ENCODE peak calls at places on chromosomes 11 and 22, in nine cellular contexts. One of them, this sample, is unnamed.

GRCh38 chr11:73983764-73984543 is 1.3 kb upstream of the UCP2 start:
- DNase-seq in colonic mucosa: no peak
- DNase-seq in lung: no peak
- DNase-seq in AG04450: no peak
- DNase-seq in left lung: no peak
- DNase-seq in psoas muscle: peak; percentile 43
- DNase-seq in H1: no peak
- DNase-seq in upper lobe of left lung: peak; percentile 10
- DNase-seq in lower lobe of right lung: no peak
- DNase-seq in this sample: no peak

GRCh38 chr11:43712676-43713075 is 32.1 kb downstream of the HSD17B12 start:
- DNase-seq in colonic mucosa: no peak
- DNase-seq in lung: no peak
- DNase-seq in AG04450: peak; percentile 34
- DNase-seq in left lung: no peak
- DNase-seq in psoas muscle: no peak
- DNase-seq in H1: no peak
- DNase-seq in upper lobe of left lung: no peak
- DNase-seq in lower lobe of right lung: no peak
- DNase-seq in this sample: no peak

GRCh38 chr11:74784234-74784633 is 35.6 kb downstream of the RNF169 start:
- DNase-seq in colonic mucosa: no peak
- DNase-seq in lung: no peak
- DNase-seq in AG04450: no peak
- DNase-seq in left lung: no peak
- DNase-seq in psoas muscle: no peak
- DNase-seq in H1: no peak
- DNase-seq in upper lobe of left lung: no peak
- DNase-seq in lower lobe of right lung: no peak
- DNase-seq in this sample: no peak

GRCh38 chr11:108591893-108592292 is 1.7 kb downstream of the EXPH5 start:
- DNase-seq in colonic mucosa: peak; percentile 78
- DNase-seq in lung: no peak
- DNase-seq in AG04450: no peak
- DNase-seq in left lung: no peak
- DNase-seq in psoas muscle: no peak
- DNase-seq in H1: no peak
- DNase-seq in upper lobe of left lung: peak; percentile 26
- DNase-seq in lower lobe of right lung: no peak
- DNase-seq in this sample: no peak

GRCh38 chr22:20495861-20496681 is 476 bp upstream of the KLHL22 start:
- DNase-seq in colonic mucosa: peak; percentile 90
- DNase-seq in lung: peak; percentile 90
- DNase-seq in AG04450: peak; percentile 49
- DNase-seq in left lung: peak; percentile 99
- DNase-seq in psoas muscle: peak; percentile 95
- DNase-seq in H1: peak; percentile 93
- DNase-seq in upper lobe of left lung: peak; percentile 93
- DNase-seq in lower lobe of right lung: peak; percentile 94
- DNase-seq in this sample: peak; percentile 88

GRCh38 chr11:132501356-132501755 is 1030.9 kb downstream of the OPCML start:
- DNase-seq in colonic mucosa: no peak
- DNase-seq in lung: no peak
- DNase-seq in AG04450: no peak
- DNase-seq in left lung: no peak
- DNase-seq in psoas muscle: no peak
- DNase-seq in H1: no peak
- DNase-seq in upper lobe of left lung: no peak
- DNase-seq in lower lobe of right lung: no peak
- DNase-seq in this sample: no peak

GRCh38 chr11:105220175-105220574 is 80.6 kb upstream of the CARD18 start:
- DNase-seq in colonic mucosa: no peak
- DNase-seq in lung: no peak
- DNase-seq in AG04450: no peak
- DNase-seq in left lung: no peak
- DNase-seq in psoas muscle: no peak
- DNase-seq in H1: no peak
- DNase-seq in upper lobe of left lung: no peak
- DNase-seq in lower lobe of right lung: no peak
- DNase-seq in this sample: no peak

GRCh38 chr11:119772581-119772980 is 43.6 kb upstream of the NECTIN1 start:
- DNase-seq in colonic mucosa: no peak
- DNase-seq in lung: no peak
- DNase-seq in AG04450: no peak
- DNase-seq in left lung: no peak
- DNase-seq in psoas muscle: peak; percentile 1
- DNase-seq in H1: no peak
- DNase-seq in upper lobe of left lung: no peak
- DNase-seq in lower lobe of right lung: no peak
- DNase-seq in this sample: no peak

GRCh38 chr11:44627911-44628729 is 62.7 kb downstream of the CD82 start:
- DNase-seq in colonic mucosa: peak; percentile 60
- DNase-seq in lung: peak; percentile 46
- DNase-seq in AG04450: no peak
- DNase-seq in left lung: no peak
- DNase-seq in psoas muscle: peak; percentile 87
- DNase-seq in H1: no peak
- DNase-seq in upper lobe of left lung: peak; percentile 63
- DNase-seq in lower lobe of right lung: peak; percentile 70
- DNase-seq in this sample: no peak

GRCh38 chr11:117518455-117518854 is 190.8 kb downstream of the CEP164 start:
- DNase-seq in colonic mucosa: no peak
- DNase-seq in lung: no peak
- DNase-seq in AG04450: no peak
- DNase-seq in left lung: no peak
- DNase-seq in psoas muscle: no peak
- DNase-seq in H1: no peak
- DNase-seq in upper lobe of left lung: no peak
- DNase-seq in lower lobe of right lung: no peak
- DNase-seq in this sample: no peak

GRCh38 chr11:128235958-128236357 is 351.4 kb downstream of the ETS1 start:
- DNase-seq in colonic mucosa: no peak
- DNase-seq in lung: no peak
- DNase-seq in AG04450: no peak
- DNase-seq in left lung: no peak
- DNase-seq in psoas muscle: no peak
- DNase-seq in H1: no peak
- DNase-seq in upper lobe of left lung: no peak
- DNase-seq in lower lobe of right lung: no peak
- DNase-seq in this sample: no peak

GRCh38 chr11:79414644-79415317 is 26.0 kb downstream of the TENM4 start:
- DNase-seq in colonic mucosa: no peak
- DNase-seq in lung: no peak
- DNase-seq in AG04450: peak; percentile 59
- DNase-seq in left lung: no peak
- DNase-seq in psoas muscle: peak; percentile 55
- DNase-seq in H1: no peak
- DNase-seq in upper lobe of left lung: no peak
- DNase-seq in lower lobe of right lung: no peak
- DNase-seq in this sample: no peak

GRCh38 chr11:72144807-72145565 is 9.5 kb downstream of the FOLR3 start:
- DNase-seq in colonic mucosa: no peak
- DNase-seq in lung: no peak
- DNase-seq in AG04450: peak; percentile 76
- DNase-seq in left lung: no peak
- DNase-seq in psoas muscle: no peak
- DNase-seq in H1: no peak
- DNase-seq in upper lobe of left lung: no peak
- DNase-seq in lower lobe of right lung: no peak
- DNase-seq in this sample: no peak

GRCh38 chr22:39936523-39937145 is 23.6 kb upstream of the TMA7B start:
- DNase-seq in colonic mucosa: no peak
- DNase-seq in lung: no peak
- DNase-seq in AG04450: no peak
- DNase-seq in left lung: no peak
- DNase-seq in psoas muscle: no peak
- DNase-seq in H1: no peak
- DNase-seq in upper lobe of left lung: no peak
- DNase-seq in lower lobe of right lung: no peak
- DNase-seq in this sample: no peak

GRCh38 chr11:45091563-45092392 is 54.7 kb upstream of the PRDM11 start:
- DNase-seq in colonic mucosa: no peak
- DNase-seq in lung: no peak
- DNase-seq in AG04450: no peak
- DNase-seq in left lung: no peak
- DNase-seq in psoas muscle: no peak
- DNase-seq in H1: peak; percentile 77
- DNase-seq in upper lobe of left lung: no peak
- DNase-seq in lower lobe of right lung: no peak
- DNase-seq in this sample: no peak

GRCh38 chr11:60765355-60765754 is 8.7 kb downstream of the MS4A15 start:
- DNase-seq in colonic mucosa: no peak
- DNase-seq in lung: no peak
- DNase-seq in AG04450: no peak
- DNase-seq in left lung: no peak
- DNase-seq in psoas muscle: no peak
- DNase-seq in H1: no peak
- DNase-seq in upper lobe of left lung: peak; percentile 3
- DNase-seq in lower lobe of right lung: no peak
- DNase-seq in this sample: no peak
- H3K27ac ChIP-seq in colonic mucosa: no peak overlapping the region
- H3K27ac ChIP-seq in lung: no peak overlapping the region
- H3K27ac ChIP-seq in AG04450: no peak overlapping the region
- H3K27ac ChIP-seq in left lung: no peak overlapping the region
- H3K27ac ChIP-seq in psoas muscle: no peak overlapping the region
- H3K27ac ChIP-seq in H1: no peak overlapping the region
- H3K27ac ChIP-seq in upper lobe of left lung: no peak overlapping the region
- H3K27ac ChIP-seq in lower lobe of right lung: no peak overlapping the region
- H3K27ac ChIP-seq in this sample: no peak overlapping the region

DNA sequence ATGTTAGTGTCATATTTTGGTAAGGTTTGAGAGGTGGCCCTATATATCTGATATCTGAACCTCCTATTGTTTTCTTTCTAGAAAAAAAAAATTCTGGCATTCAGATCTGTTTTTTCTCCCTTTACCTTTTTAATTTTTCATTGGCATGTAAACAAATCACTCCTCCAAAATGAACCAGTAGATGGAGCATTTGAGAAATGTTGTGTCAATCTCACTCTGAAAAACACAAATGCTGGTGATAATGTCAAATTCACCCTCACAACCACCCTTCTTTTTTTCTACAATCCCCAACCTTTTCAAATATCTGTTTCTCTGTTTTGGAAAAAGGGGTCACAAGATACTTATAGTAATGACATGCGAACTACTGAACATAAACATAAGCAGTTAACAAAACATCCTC is 9.1 kb downstream of the GUCY1A2 start:
- DNase-seq in colonic mucosa: no peak
- DNase-seq in lung: no peak
- DNase-seq in AG04450: no peak
- DNase-seq in left lung: no peak
- DNase-seq in psoas muscle: no peak
- DNase-seq in H1: no peak
- DNase-seq in upper lobe of left lung: no peak
- DNase-seq in lower lobe of right lung: no peak
- DNase-seq in this sample: no peak
- TF ChIP-seq CTCF in colonic mucosa: no peak
- TF ChIP-seq CTCF in lung: no peak
- TF ChIP-seq CTCF in AG04450: no peak
- TF ChIP-seq CTCF in left lung: no peak
- TF ChIP-seq CTCF in psoas muscle: no peak
- TF ChIP-seq CTCF in H1: no peak
- TF ChIP-seq CTCF in upper lobe of left lung: no peak
- TF ChIP-seq CTCF in lower lobe of right lung: no peak
- TF ChIP-seq CTCF in this sample: no peak

DNA sequence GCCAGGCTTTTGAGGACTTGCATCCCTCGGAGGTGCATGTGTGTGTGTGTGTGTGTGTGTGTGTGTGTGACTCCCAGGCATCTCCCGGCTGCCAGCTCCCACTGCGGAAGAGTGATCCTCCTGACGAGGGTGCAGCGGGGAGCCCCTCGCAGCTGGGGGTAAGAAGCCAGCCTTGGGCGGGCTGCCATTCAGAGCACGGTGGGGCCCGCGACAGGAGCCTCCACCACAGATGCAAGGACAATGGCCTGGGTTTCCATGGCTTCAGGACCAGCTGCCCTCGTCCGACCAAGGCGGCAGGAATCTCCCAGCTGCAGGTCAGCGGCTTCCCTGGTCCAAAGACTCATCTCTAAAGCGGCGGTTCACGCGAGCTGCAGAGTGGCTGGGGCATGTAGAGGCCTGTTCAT is 908.5 kb downstream of the BRD1 start:
- DNase-seq in colonic mucosa: no peak
- DNase-seq in lung: no peak
- DNase-seq in AG04450: no peak
- DNase-seq in left lung: no peak
- DNase-seq in psoas muscle: no peak
- DNase-seq in H1: peak; percentile 41
- DNase-seq in upper lobe of left lung: no peak
- DNase-seq in lower lobe of right lung: no peak
- DNase-seq in this sample: no peak
- H3K9me3 ChIP-seq in colonic mucosa: no peaks in the 10 kb centered on the region
- H3K9me3 ChIP-seq in lung: no peaks in the 10 kb centered on the region
- H3K9me3 ChIP-seq in AG04450: peaks cover 68% of the 10 kb centered on the region
- H3K9me3 ChIP-seq in left lung: no peaks in the 10 kb centered on the region
- H3K9me3 ChIP-seq in psoas muscle: no peaks in the 10 kb centered on the region
- H3K9me3 ChIP-seq in H1: peaks cover 9% of the 10 kb centered on the region
- H3K9me3 ChIP-seq in upper lobe of left lung: no peaks in the 10 kb centered on the region
- H3K9me3 ChIP-seq in lower lobe of right lung: no peaks in the 10 kb centered on the region
- H3K9me3 ChIP-seq in this sample: no peaks in the 10 kb centered on the region

GRCh38 chr11:134764367-134764766 is 352.3 kb upstream of the B3GAT1 start:
- DNase-seq in colonic mucosa: no peak
- DNase-seq in lung: no peak
- DNase-seq in AG04450: no peak
- DNase-seq in left lung: no peak
- DNase-seq in psoas muscle: no peak
- DNase-seq in H1: no peak
- DNase-seq in upper lobe of left lung: no peak
- DNase-seq in lower lobe of right lung: no peak
- DNase-seq in this sample: no peak

GRCh38 chr11:134764966-134765365 is 352.9 kb upstream of the B3GAT1 start:
- DNase-seq in colonic mucosa: no peak
- DNase-seq in lung: no peak
- DNase-seq in AG04450: no peak
- DNase-seq in left lung: no peak
- DNase-seq in psoas muscle: no peak
- DNase-seq in H1: no peak
- DNase-seq in upper lobe of left lung: no peak
- DNase-seq in lower lobe of right lung: no peak
- DNase-seq in this sample: no peak

GRCh38 chr11:134768463-134768862 is 356.4 kb upstream of the B3GAT1 start:
- DNase-seq in colonic mucosa: no peak
- DNase-seq in lung: no peak
- DNase-seq in AG04450: no peak
- DNase-seq in left lung: no peak
- DNase-seq in psoas muscle: no peak
- DNase-seq in H1: no peak
- DNase-seq in upper lobe of left lung: no peak
- DNase-seq in lower lobe of right lung: no peak
- DNase-seq in this sample: no peak

GRCh38 chr11:134763030-134763388 is 351.0 kb upstream of the B3GAT1 start:
- DNase-seq in colonic mucosa: no peak
- DNase-seq in lung: no peak
- DNase-seq in AG04450: no peak
- DNase-seq in left lung: no peak
- DNase-seq in psoas muscle: no peak
- DNase-seq in H1: no peak
- DNase-seq in upper lobe of left lung: no peak
- DNase-seq in lower lobe of right lung: no peak
- DNase-seq in this sample: no peak

DNA sequence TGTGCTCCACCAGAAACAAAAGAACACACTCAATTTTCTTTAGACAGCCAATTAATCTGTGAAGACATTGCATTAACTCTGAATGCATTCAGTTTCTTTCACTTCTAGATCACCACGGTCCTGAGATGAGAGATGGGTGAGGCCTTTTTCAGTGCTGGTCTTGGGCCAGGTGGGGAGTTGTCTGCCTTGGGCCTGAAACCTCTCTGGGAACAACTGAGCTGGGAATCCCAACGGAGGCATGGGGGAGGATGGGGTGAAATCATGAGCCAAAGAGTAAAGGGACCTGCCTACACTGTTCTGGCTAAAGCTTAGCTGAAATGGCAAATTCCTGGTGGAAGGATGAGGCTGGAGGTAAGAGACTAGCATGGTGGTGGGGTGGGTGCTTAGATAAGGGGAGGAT is 353.5 kb upstream of the B3GAT1 start:
- DNase-seq in colonic mucosa: no peak
- DNase-seq in lung: no peak
- DNase-seq in AG04450: no peak
- DNase-seq in left lung: no peak
- DNase-seq in psoas muscle: no peak
- DNase-seq in H1: no peak
- DNase-seq in upper lobe of left lung: no peak
- DNase-seq in lower lobe of right lung: no peak
- DNase-seq in this sample: no peak
- H3K27ac ChIP-seq in colonic mucosa: no peak overlapping the region
- H3K27ac ChIP-seq in lung: no peak overlapping the region
- H3K27ac ChIP-seq in AG04450: no peak overlapping the region
- H3K27ac ChIP-seq in left lung: no peak overlapping the region
- H3K27ac ChIP-seq in psoas muscle: no peak overlapping the region
- H3K27ac ChIP-seq in H1: no peak overlapping the region
- H3K27ac ChIP-seq in upper lobe of left lung: no peak overlapping the region
- H3K27ac ChIP-seq in lower lobe of right lung: no peak overlapping the region
- H3K27ac ChIP-seq in this sample: no peak overlapping the region

This sample was measured in CD4-positive, alpha-beta T cell.